ENCODE peak calls at places on chromosome 1, in eight cellular contexts. One of them, this sample, is unnamed.

GRCh38 chr1:223233410-223234163 is 90.5 kb upstream of the TLR5 start:
- DNase-seq in GM12892: no peak
- DNase-seq in adrenal gland: peak
- DNase-seq in lower leg skin: no peak
- DNase-seq in tibial nerve: no peak
- DNase-seq in suprapubic skin: no peak
- DNase-seq in GM12891: no peak
- DNase-seq in heart left ventricle: peak
- DNase-seq in this sample: peak

GRCh38 chr1:89690595-89690994 is 57.7 kb downstream of the LRRC8C start:
- DNase-seq in GM12892: no peak
- DNase-seq in adrenal gland: no peak
- DNase-seq in lower leg skin: no peak
- DNase-seq in tibial nerve: no peak
- DNase-seq in suprapubic skin: no peak
- DNase-seq in GM12891: no peak
- DNase-seq in heart left ventricle: no peak
- DNase-seq in this sample: no peak

GRCh38 chr1:2060082-2060481 is 9.9 kb downstream of the PRKCZ start:
- DNase-seq in GM12892: no peak
- DNase-seq in adrenal gland: no peak
- DNase-seq in lower leg skin: no peak
- DNase-seq in tibial nerve: no peak
- DNase-seq in suprapubic skin: no peak
- DNase-seq in GM12891: no peak
- DNase-seq in heart left ventricle: peak
- DNase-seq in this sample: no peak

GRCh38 chr1:10674222-10674621 is 122.2 kb downstream of the CASZ1 start:
- DNase-seq in GM12892: no peak
- DNase-seq in adrenal gland: no peak
- DNase-seq in lower leg skin: no peak
- DNase-seq in tibial nerve: no peak
- DNase-seq in suprapubic skin: no peak
- DNase-seq in GM12891: no peak
- DNase-seq in heart left ventricle: no peak
- DNase-seq in this sample: no peak

GRCh38 chr1:212254853-212255363 is 30.3 kb upstream of the PPP2R5A start:
- DNase-seq in GM12892: no peak
- DNase-seq in adrenal gland: no peak
- DNase-seq in lower leg skin: no peak
- DNase-seq in tibial nerve: no peak
- DNase-seq in suprapubic skin: no peak
- DNase-seq in GM12891: no peak
- DNase-seq in heart left ventricle: no peak
- DNase-seq in this sample: no peak

GRCh38 chr1:204685236-204686006 is at the start of gene LRRN2:
- DNase-seq in GM12892: no peak
- DNase-seq in adrenal gland: no peak
- DNase-seq in lower leg skin: no peak
- DNase-seq in tibial nerve: no peak
- DNase-seq in suprapubic skin: no peak
- DNase-seq in GM12891: no peak
- DNase-seq in heart left ventricle: no peak
- DNase-seq in this sample: no peak

GRCh38 chr1:195019385-195019784 is 1588.9 kb downstream of the KCNT2 start:
- DNase-seq in GM12892: no peak
- DNase-seq in adrenal gland: no peak
- DNase-seq in lower leg skin: no peak
- DNase-seq in tibial nerve: no peak
- DNase-seq in suprapubic skin: no peak
- DNase-seq in GM12891: no peak
- DNase-seq in heart left ventricle: no peak
- DNase-seq in this sample: peak

GRCh38 chr1:18536943-18537342 is 56.2 kb downstream of the KLHDC7A start:
- DNase-seq in GM12892: no peak
- DNase-seq in adrenal gland: peak
- DNase-seq in lower leg skin: no peak
- DNase-seq in tibial nerve: no peak
- DNase-seq in suprapubic skin: peak
- DNase-seq in GM12891: no peak
- DNase-seq in heart left ventricle: no peak
- DNase-seq in this sample: no peak

DNA sequence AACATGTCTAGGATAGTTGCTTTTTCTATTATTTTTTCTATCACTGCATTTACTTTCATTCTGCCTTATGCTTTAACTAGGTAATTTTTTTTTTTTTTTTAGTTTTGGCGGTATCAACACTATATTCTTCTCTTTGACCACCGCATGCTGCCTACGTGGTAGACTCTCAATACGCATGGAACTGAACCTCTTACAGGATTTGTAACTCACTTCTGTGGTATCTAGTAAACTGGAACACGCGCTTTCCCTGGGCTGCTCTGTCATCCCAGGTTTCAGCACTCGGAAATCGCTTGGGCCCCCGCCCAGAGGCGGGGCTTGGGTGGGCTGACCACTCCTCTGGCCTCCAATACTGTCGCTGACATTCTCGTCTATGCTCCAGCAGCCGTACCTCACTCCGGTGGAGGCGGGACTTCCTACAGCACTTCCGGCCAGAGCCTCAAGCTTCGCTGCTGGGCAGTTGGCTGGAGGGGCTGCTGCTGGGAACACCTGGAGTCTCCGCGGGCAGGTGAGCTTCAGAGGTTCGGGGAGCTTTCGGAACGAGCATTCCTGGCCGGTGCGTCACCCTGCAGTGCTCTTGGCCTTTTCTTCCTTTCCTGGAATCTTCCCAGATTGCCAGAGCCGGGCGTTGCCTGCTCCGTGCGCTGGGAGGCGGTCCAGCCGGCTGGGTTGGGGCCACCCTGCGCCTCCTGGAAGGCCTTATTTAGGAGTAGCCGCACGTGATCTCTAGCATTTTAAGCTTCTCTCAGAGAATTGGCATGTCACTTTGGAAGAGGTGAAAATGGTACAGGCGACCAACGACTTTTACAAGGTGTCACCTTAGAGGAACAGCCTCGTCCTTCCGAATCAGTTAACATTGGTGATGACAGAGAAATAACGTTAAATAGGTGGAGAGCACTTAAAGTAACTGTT is at the start of gene TBCE:
- DNase-seq in GM12892: peak
- DNase-seq in adrenal gland: peak
- DNase-seq in lower leg skin: peak
- DNase-seq in tibial nerve: peak
- DNase-seq in suprapubic skin: peak
- DNase-seq in GM12891: peak
- DNase-seq in heart left ventricle: peak
- DNase-seq in this sample: peak
- TF ChIP-seq POLR2A in GM12892: peak
- TF ChIP-seq POLR2A in adrenal gland: peak
- TF ChIP-seq POLR2A in lower leg skin: no peak
- TF ChIP-seq POLR2A in tibial nerve: peak
- TF ChIP-seq POLR2A in suprapubic skin: no peak
- TF ChIP-seq POLR2A in GM12891: peak
- TF ChIP-seq POLR2A in heart left ventricle: no peak
- TF ChIP-seq POLR2A in this sample: peak

GRCh38 chr1:184745110-184745509 is 9.5 kb downstream of the EDEM3 start:
- DNase-seq in GM12892: no peak
- DNase-seq in adrenal gland: no peak
- DNase-seq in lower leg skin: no peak
- DNase-seq in tibial nerve: no peak
- DNase-seq in suprapubic skin: no peak
- DNase-seq in GM12891: no peak
- DNase-seq in heart left ventricle: no peak
- DNase-seq in this sample: no peak

GRCh38 chr1:184743062-184743756 is 11.4 kb downstream of the EDEM3 start:
- DNase-seq in GM12892: no peak
- DNase-seq in adrenal gland: no peak
- DNase-seq in lower leg skin: no peak
- DNase-seq in tibial nerve: no peak
- DNase-seq in suprapubic skin: no peak
- DNase-seq in GM12891: no peak
- DNase-seq in heart left ventricle: no peak
- DNase-seq in this sample: peak

GRCh38 chr1:184739070-184739469 is 15.6 kb downstream of the EDEM3 start:
- DNase-seq in GM12892: no peak
- DNase-seq in adrenal gland: no peak
- DNase-seq in lower leg skin: no peak
- DNase-seq in tibial nerve: no peak
- DNase-seq in suprapubic skin: no peak
- DNase-seq in GM12891: no peak
- DNase-seq in heart left ventricle: no peak
- DNase-seq in this sample: no peak

GRCh38 chr1:184739796-184740195 is 14.9 kb downstream of the EDEM3 start:
- DNase-seq in GM12892: no peak
- DNase-seq in adrenal gland: no peak
- DNase-seq in lower leg skin: no peak
- DNase-seq in tibial nerve: no peak
- DNase-seq in suprapubic skin: no peak
- DNase-seq in GM12891: no peak
- DNase-seq in heart left ventricle: no peak
- DNase-seq in this sample: no peak

GRCh38 chr1:184740344-184740743 is 14.3 kb downstream of the EDEM3 start:
- DNase-seq in GM12892: no peak
- DNase-seq in adrenal gland: no peak
- DNase-seq in lower leg skin: no peak
- DNase-seq in tibial nerve: no peak
- DNase-seq in suprapubic skin: no peak
- DNase-seq in GM12891: no peak
- DNase-seq in heart left ventricle: no peak
- DNase-seq in this sample: no peak
- TF ChIP-seq POLR2A in GM12892: no peak
- TF ChIP-seq POLR2A in adrenal gland: no peak
- TF ChIP-seq POLR2A in lower leg skin: no peak
- TF ChIP-seq POLR2A in tibial nerve: no peak
- TF ChIP-seq POLR2A in suprapubic skin: no peak
- TF ChIP-seq POLR2A in GM12891: no peak
- TF ChIP-seq POLR2A in heart left ventricle: no peak
- TF ChIP-seq POLR2A in this sample: no peak

GRCh38 chr1:226738421-226738994 is 574 bp downstream of the ITPKB start:
- DNase-seq in GM12892: no peak
- DNase-seq in adrenal gland: no peak
- DNase-seq in lower leg skin: no peak
- DNase-seq in tibial nerve: no peak
- DNase-seq in suprapubic skin: no peak
- DNase-seq in GM12891: no peak
- DNase-seq in heart left ventricle: no peak
- DNase-seq in this sample: peak

GRCh38 chr1:226736908-226737818 is 1.9 kb downstream of the ITPKB start:
- DNase-seq in GM12892: peak
- DNase-seq in adrenal gland: no peak
- DNase-seq in lower leg skin: peak
- DNase-seq in tibial nerve: no peak
- DNase-seq in suprapubic skin: peak
- DNase-seq in GM12891: no peak
- DNase-seq in heart left ventricle: peak
- DNase-seq in this sample: peak

GRCh38 chr1:226738995-226739695 is at the start of gene ITPKB:
- DNase-seq in GM12892: no peak
- DNase-seq in adrenal gland: peak
- DNase-seq in lower leg skin: peak
- DNase-seq in tibial nerve: no peak
- DNase-seq in suprapubic skin: no peak
- DNase-seq in GM12891: no peak
- DNase-seq in heart left ventricle: peak
- DNase-seq in this sample: peak

GRCh38 chr1:226736001-226736907 is 2.8 kb downstream of the ITPKB start:
- DNase-seq in GM12892: no peak
- DNase-seq in adrenal gland: no peak
- DNase-seq in lower leg skin: no peak
- DNase-seq in tibial nerve: no peak
- DNase-seq in suprapubic skin: peak
- DNase-seq in GM12891: no peak
- DNase-seq in heart left ventricle: peak
- DNase-seq in this sample: no peak

DNA sequence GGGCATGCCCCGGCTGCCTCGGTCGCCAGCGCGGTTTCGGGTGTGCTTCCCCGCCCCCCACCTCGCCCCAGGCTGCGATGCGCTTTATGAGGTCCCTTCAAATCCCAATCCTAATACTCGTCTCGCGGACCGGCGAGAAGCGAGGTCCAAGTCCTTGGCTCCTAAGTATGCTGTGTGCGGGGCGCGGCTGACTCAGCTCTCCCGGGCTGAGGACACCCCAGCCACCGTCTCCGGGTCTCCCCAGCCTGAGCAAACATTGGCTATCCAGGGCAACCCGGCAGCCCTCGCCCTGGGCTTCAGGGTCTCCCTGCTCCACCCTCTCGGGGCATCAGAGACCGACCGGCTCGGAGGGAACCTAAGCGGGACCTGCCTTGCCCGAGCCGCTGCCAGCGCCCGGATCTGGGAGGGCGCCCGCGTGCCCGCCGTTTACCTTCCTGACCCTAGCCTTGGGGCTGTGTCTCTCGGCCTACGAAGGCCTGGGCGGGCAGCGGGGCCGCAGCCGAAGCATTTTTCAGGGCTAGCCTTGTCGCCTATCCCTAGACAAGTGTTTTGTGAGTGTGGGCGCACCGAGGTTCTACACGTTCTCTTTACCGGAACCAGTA is 1.2 kb downstream of the ITPKB start:
- DNase-seq in GM12892: no peak
- DNase-seq in adrenal gland: peak
- DNase-seq in lower leg skin: peak
- DNase-seq in tibial nerve: peak
- DNase-seq in suprapubic skin: peak
- DNase-seq in GM12891: no peak
- DNase-seq in heart left ventricle: peak
- DNase-seq in this sample: peak
- TF ChIP-seq POLR2A in GM12892: no peak
- TF ChIP-seq POLR2A in adrenal gland: no peak
- TF ChIP-seq POLR2A in lower leg skin: no peak
- TF ChIP-seq POLR2A in tibial nerve: no peak
- TF ChIP-seq POLR2A in suprapubic skin: no peak
- TF ChIP-seq POLR2A in GM12891: no peak
- TF ChIP-seq POLR2A in heart left ventricle: no peak
- TF ChIP-seq POLR2A in this sample: no peak

DNA sequence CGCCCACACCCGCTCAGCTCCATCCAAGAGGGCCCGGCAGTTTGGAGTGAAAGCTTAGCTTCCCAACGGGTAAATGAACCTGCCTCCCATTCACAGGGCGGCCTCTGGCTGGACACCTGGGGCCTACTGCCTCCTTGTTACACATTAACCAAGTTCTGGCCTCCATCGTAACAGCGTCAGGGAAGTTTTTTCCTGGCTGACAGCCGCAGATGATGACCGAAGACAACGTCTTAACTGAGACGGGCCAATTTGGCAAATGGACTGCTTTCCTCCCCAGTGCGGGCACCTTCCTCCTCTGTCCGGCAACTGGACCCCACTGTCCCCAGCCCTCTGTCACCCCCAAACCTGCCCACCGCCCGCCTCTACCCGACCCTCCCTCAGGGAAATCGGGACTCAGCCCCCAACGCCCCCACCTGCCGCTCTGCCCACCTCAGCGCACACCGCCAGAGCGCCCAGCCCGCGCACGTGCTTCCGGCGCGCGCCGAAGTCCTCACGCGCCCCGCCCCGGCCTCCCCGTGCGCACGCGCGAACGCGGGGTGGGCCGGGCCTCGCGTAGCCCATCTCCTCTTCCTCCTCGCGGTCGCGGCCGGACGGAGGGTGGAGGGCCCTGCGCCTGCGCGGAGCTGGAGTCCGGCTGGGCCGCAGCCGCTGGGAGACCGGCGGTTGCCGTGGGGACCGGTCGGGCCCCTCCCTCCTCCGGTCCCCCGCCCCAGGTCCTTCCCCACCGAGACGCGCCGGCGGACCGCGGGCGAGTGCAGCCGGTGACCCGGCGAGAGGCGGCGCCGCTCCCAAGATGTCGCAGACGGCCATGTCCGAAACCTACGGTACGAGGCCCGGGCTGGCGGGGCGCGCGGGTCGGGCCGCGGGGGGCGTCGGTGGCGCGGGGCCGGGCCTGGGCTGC is at the start of gene RAB4A:
- DNase-seq in GM12892: peak
- DNase-seq in adrenal gland: peak
- DNase-seq in lower leg skin: peak
- DNase-seq in tibial nerve: peak
- DNase-seq in suprapubic skin: peak
- DNase-seq in GM12891: peak
- DNase-seq in heart left ventricle: peak
- DNase-seq in this sample: peak
- TF ChIP-seq POLR2A in GM12892: peak
- TF ChIP-seq POLR2A in adrenal gland: no peak
- TF ChIP-seq POLR2A in lower leg skin: no peak
- TF ChIP-seq POLR2A in tibial nerve: peak
- TF ChIP-seq POLR2A in suprapubic skin: no peak
- TF ChIP-seq POLR2A in GM12891: peak
- TF ChIP-seq POLR2A in heart left ventricle: peak
- TF ChIP-seq POLR2A in this sample: peak